ENCODE peak calls at places on chromosomes 1 and 21, in four cellular contexts. J, P, C and F are unnamed samples.

GRCh38 chr1:58893257-58893869 is 109.5 kb upstream of the JUN start:
- DNase-seq in J (peak; percentile 57), P (no peak), C (no peak), F (no peak)

GRCh38 chr21:38699048-38699447 is 106.7 kb upstream of the ETS2 start:
- DNase-seq in J (no peak), P (no peak), C (no peak), F (no peak)

GRCh38 chr1:28955930-28956552 is 41.7 kb downstream of the EPB41 start:
- DNase-seq in J (no peak), P (no peak), C (no peak), F (no peak)

GRCh38 chr21:33127154-33127893 is 57.4 kb downstream of the OLIG1 start:
- DNase-seq in J (peak; percentile 46), P (peak; percentile 25), C (peak; percentile 43), F (peak; percentile 81)

GRCh38 chr21:44883250-44883649 is 9.8 kb upstream of the PTTG1IP start:
- DNase-seq in J (no peak), P (no peak), C (no peak), F (peak; percentile 50)

GRCh38 chr1:202268032-202268431 is 73.7 kb downstream of the UBE2T start:
- DNase-seq in J (no peak), P (no peak), C (no peak), F (no peak)

GRCh38 chr1:224211262-224211962 is 28.4 kb downstream of the DEGS1 start:
- DNase-seq in J (no peak), P (no peak), C (no peak), F (no peak)

GRCh38 chr1:108000620-108001105 is 35.7 kb upstream of the VAV3 start:
- DNase-seq in J (peak; percentile 55), P (no peak), C (no peak), F (no peak)

GRCh38 chr1:67308136-67308535 is 463 bp downstream of the IL12RB2 start:
- DNase-seq in J (no peak), P (no peak), C (no peak), F (no peak)

GRCh38 chr1:247365023-247365422 is 33.4 kb upstream of the ZNF496 start:
- DNase-seq in J (no peak), P (no peak), C (no peak), F (no peak)

GRCh38 chr1:20051218-20051829 is 18.7 kb upstream of the PLA2G5 start:
- DNase-seq in J (no peak), P (no peak), C (no peak), F (no peak)

GRCh38 chr1:180255538-180256352 is 25.7 kb downstream of the LHX4 start:
- DNase-seq in J (no peak), P (no peak), C (no peak), F (peak; percentile 45)

GRCh38 chr1:25766721-25767436 is 33.1 kb upstream of the SELENON start:
- DNase-seq in J (peak; percentile 28), P (no peak), C (no peak), F (no peak)

GRCh38 chr1:154683820-154684219 is 75.8 kb upstream of the ADAR start:
- DNase-seq in J (no peak), P (no peak), C (no peak), F (no peak)

GRCh38 chr1:216420263-216420662 is 3.0 kb downstream of the USH2A start:
- DNase-seq in J (no peak), P (no peak), C (no peak), F (no peak)

GRCh38 chr1:225897595-225898514 is 8.9 kb upstream of the LEFTY1 start:
- DNase-seq in J (no peak), P (peak; percentile 73), C (no peak), F (no peak)

GRCh38 chr1:54342306-54342705 is 63.9 kb downstream of the SSBP3 start:
- DNase-seq in J (no peak), P (no peak), C (no peak), F (no peak)

GRCh38 chr1:2330035-2330434 is 61.3 kb downstream of the MORN1 start:
- DNase-seq in J (no peak), P (no peak), C (no peak), F (no peak)

GRCh38 chr1:167252986-167253385 is 32.3 kb downstream of the POU2F1 start:
- DNase-seq in J (no peak), P (no peak), C (no peak), F (no peak)

GRCh38 chr1:117653732-117654484 is 48.1 kb downstream of the TENT5C start:
- DNase-seq in J (no peak), P (peak; percentile 51), C (no peak), F (no peak)

GRCh38 chr1:64038965-64039926 is 164.2 kb upstream of the UBE2U start:
- DNase-seq in J (no peak), P (no peak), C (no peak), F (peak; percentile 60)

GRCh38 chr1:241310451-241310850 is 46.6 kb downstream of the RGS7 start:
- DNase-seq in J (no peak), P (no peak), C (no peak), F (no peak)

GRCh38 chr21:42461881-42462877 is 33.8 kb downstream of the RSPH1 start:
- DNase-seq in J (no peak), P (no peak), C (no peak), F (no peak)

GRCh38 chr1:23727362-23727811 is 15.9 kb upstream of the ELOA start:
- DNase-seq in J (peak; percentile 68), P (peak; percentile 75), C (no peak), F (peak; percentile 79)

GRCh38 chr1:192489046-192489445 is 86.5 kb upstream of the RGS1 start:
- DNase-seq in J (no peak), P (no peak), C (no peak), F (no peak)

GRCh38 chr1:68049941-68050878 is at the start of gene DIRAS3:
- DNase-seq in J (peak; percentile 21), P (no peak), C (no peak), F (peak; percentile 75)

GRCh38 chr1:59151860-59152259 is 145.0 kb upstream of the FGGY start:
- DNase-seq in J (no peak), P (no peak), C (no peak), F (no peak)

GRCh38 chr1:10444248-10444647 is 5.6 kb upstream of the CORT start:
- DNase-seq in J (no peak), P (no peak), C (no peak), F (no peak)

GRCh38 chr1:10433790-10434189 is 3.6 kb downstream of the CENPS start:
- DNase-seq in J (no peak), P (no peak), C (no peak), F (no peak)

GRCh38 chr1:10437052-10437451 is 6.8 kb downstream of the CENPS start:
- DNase-seq in J (no peak), P (no peak), C (no peak), F (no peak)

GRCh38 chr1:10434590-10434989 is 4.4 kb downstream of the CENPS start:
- DNase-seq in J (no peak), P (no peak), C (no peak), F (no peak)

DNA sequence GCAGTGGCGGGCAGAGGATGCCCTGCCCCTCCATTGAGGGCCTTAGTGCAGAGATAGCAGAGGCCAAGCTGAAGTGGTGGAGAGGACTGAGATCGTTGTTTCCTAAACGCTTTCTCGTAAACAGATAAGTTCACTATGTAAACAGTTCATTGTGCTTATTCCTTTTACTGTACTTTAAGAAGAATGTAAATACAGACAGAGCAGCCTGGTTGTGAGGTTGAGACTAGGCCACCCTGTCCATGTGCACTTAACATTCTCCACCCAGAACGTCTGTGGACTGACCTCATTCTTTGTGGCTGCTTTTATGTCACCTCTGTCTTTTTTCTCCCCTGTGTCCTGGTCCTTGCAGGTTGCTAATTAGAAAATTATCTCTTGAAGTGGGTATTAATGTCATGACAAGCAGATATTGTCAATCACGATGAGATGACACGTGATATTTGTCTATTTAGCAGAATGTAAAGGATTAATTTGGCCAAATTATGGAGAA is 8.5 kb downstream of the CENPS start:
- DNase-seq in J (no peak), P (no peak), C (no peak), F (no peak)
- H3K27ac ChIP-seq in J (no peak overlapping the region), P (no peak overlapping the region), C (no peak overlapping the region), F (no peak overlapping the region)

GRCh38 chr1:156494309-156494895 is 6.2 kb downstream of the MEF2D start:
- DNase-seq in J (no peak), P (no peak), C (no peak), F (no peak)
- H3K4me1 ChIP-seq in J (peaks cover 100% of the 10 kb centered on the region), P (peaks cover 94% of the 10 kb centered on the region), C (peaks cover 92% of the 10 kb centered on the region), F (peaks cover 7% of the 10 kb centered on the region)

GRCh38 chr1:12458571-12458970 is 159.4 kb downstream of the DHRS3 start:
- DNase-seq in J (no peak), P (no peak), C (no peak), F (no peak)

GRCh38 chr1:12457771-12458170 is 160.2 kb downstream of the DHRS3 start:
- DNase-seq in J (no peak), P (no peak), C (no peak), F (no peak)

GRCh38 chr1:12460121-12460520 is 157.9 kb downstream of the DHRS3 start:
- DNase-seq in J (peak; percentile 62), P (no peak), C (no peak), F (no peak)

GRCh38 chr1:12454406-12455391 is 163.3 kb downstream of the DHRS3 start:
- DNase-seq in J (no peak), P (no peak), C (no peak), F (peak; percentile 71)

GRCh38 chr1:12456979-12457378 is 161.0 kb downstream of the DHRS3 start:
- DNase-seq in J (no peak), P (no peak), C (no peak), F (no peak)
- H3K27ac ChIP-seq in J (peak overlapping the region; percentile 79), P (peak overlapping the region; percentile 1), C (no peak overlapping the region), F (peak overlapping the region; percentile 57)

DNA sequence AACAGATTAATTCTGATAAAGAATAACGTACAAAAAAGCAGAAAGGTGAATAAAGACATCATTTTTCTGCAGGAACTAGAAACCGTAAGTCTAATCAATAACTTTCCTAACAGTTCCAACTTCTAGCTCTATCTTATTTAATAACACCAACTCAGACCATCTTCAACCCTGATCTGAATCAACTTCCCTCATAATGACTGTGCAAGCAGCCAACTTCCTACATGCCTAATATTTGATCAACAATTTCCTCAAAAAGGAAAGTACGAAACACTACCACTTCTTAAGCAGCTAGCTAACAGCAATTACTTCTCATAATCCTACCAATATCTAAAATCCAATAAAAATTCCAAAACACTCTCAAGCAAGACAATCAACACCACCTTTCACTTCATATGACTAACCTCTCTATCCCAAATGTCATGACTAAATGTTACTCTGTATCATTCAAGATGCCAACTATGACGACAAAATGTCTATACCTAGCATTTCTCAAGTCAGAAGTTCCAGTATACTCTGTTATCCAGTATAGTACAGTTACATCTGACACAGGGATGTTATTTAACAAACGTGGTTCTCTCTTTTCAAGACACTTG is 1.7 kb downstream of the COP1 start:
- DNase-seq in J (no peak), P (no peak), C (no peak), F (no peak)
- H3K4me1 ChIP-seq in J (peaks cover 65% of the 10 kb centered on the region), P (peaks cover 36% of the 10 kb centered on the region), C (peaks cover 24% of the 10 kb centered on the region), F (no peaks in the 10 kb centered on the region)

DNA sequence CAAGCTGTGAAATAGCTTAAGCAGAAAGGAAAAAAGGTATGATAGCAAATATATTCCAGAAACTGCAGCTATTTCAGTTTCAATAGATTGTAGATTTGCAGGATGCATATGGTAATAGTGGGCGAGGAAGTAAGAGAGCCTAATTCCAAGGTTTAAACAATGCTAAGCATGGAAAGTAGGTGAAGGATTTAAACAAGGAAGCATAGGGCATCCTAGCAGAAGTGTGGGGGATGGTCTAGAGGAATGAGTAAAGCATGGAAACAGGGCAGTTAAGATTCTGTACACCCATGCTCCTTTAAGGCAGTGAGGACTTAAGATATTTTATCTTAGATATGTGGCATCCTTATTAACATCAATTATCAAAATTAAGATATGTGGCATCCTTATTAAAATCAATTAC is 2.6 kb downstream of the IVNS1ABP start:
- DNase-seq in J (no peak), P (no peak), C (no peak), F (no peak)
- H3K27ac ChIP-seq in J (peak overlapping the region; percentile 96), P (no peak overlapping the region), C (no peak overlapping the region), F (no peak overlapping the region)